ENCODE peak calls at places on chromosome 12, in ten cellular contexts. H is HepG2; P is endodermal cell; R is sigmoid colon; K is neuronal stem cell; Z is HCT116; J is CD8-positive, alpha-beta memory T cell; M is iPS DF 6.9; F is fibroblast of lung; D is mammary epithelial cell. S is an unnamed sample. For H3K9me3 and H3K36me3, the result is how much of the 10 kb centered on the place peaks cover.

GRCh38 chr12:25926536-25926935 is 31.9 kb upstream of the RASSF8 start:
- DNase-seq in H (no peak), P (no peak), R (no peak), K (no peak), Z (no peak), J (no peak), M (no peak), F (no peak), D (no peak), S (no peak)

GRCh38 chr12:6827437-6827894 is 741 bp upstream of the P3H3 start:
- DNase-seq in H (peak), P (peak), R (peak), K (peak), Z (peak), J (peak), M (no peak), F (peak), D (peak), S (peak)

GRCh38 chr12:110998165-110998564 is 77.8 kb upstream of the MYL2 start:
- DNase-seq in H (no peak), P (no peak), R (no peak), K (no peak), Z (no peak), J (no peak), M (no peak), F (peak), D (no peak), S (no peak)

GRCh38 chr12:81208193-81208946 is 130.5 kb downstream of the ACSS3 start:
- DNase-seq in H (peak), P (no peak), R (no peak), K (no peak), Z (no peak), J (no peak), M (no peak), F (peak), D (no peak), S (peak)

GRCh38 chr12:39319180-39319579 is 123.7 kb downstream of the KIF21A start:
- DNase-seq in H (no peak), P (no peak), R (no peak), K (no peak), Z (no peak), J (no peak), M (no peak), F (no peak), D (no peak), S (no peak)

GRCh38 chr12:104243971-104244370 is 28.4 kb downstream of the TXNRD1 start:
- DNase-seq in H (no peak), P (no peak), R (no peak), K (no peak), Z (no peak), J (no peak), M (no peak), F (no peak), D (no peak), S (no peak)

GRCh38 chr12:561908-562593 is 101.2 kb downstream of the NINJ2 start:
- DNase-seq in H (no peak), P (no peak), R (peak), K (no peak), Z (no peak), J (no peak), M (no peak), F (no peak), D (no peak), S (no peak)

GRCh38 chr12:127396720-127397119 is 870.2 kb upstream of the TMEM132C start:
- DNase-seq in H (no peak), P (no peak), R (no peak), K (no peak), Z (no peak), J (no peak), M (no peak), F (no peak), D (no peak), S (no peak)

GRCh38 chr12:16330554-16330953 is 16.9 kb upstream of the MGST1 start:
- DNase-seq in H (no peak), P (no peak), R (no peak), K (no peak), Z (no peak), J (no peak), M (no peak), F (no peak), D (no peak), S (no peak)

GRCh38 chr12:41213107-41213506 is 25.0 kb downstream of the PDZRN4 start:
- DNase-seq in H (no peak), P (no peak), R (no peak), K (no peak), Z (no peak), J (no peak), M (no peak), F (no peak), D (no peak), S (no peak)

GRCh38 chr12:123063535-123063934 is 83.1 kb downstream of the ARL6IP4 start:
- DNase-seq in H (peak), P (peak), R (no peak), K (peak), Z (no peak), J (no peak), M (peak), F (peak), D (no peak), S (no peak)

GRCh38 chr12:66111605-66112004 is 18.9 kb downstream of the LLPH start:
- DNase-seq in H (no peak), P (no peak), R (no peak), K (no peak), Z (no peak), J (no peak), M (no peak), F (peak), D (no peak), S (no peak)

GRCh38 chr12:48814313-48815280 is 3.7 kb upstream of the CACNB3 start:
- DNase-seq in H (peak), P (peak), R (peak), K (peak), Z (peak), J (peak), M (no peak), F (peak), D (peak), S (peak)

GRCh38 chr12:31118831-31119530 is 45.3 kb downstream of the DDX11 start:
- DNase-seq in H (no peak), P (peak), R (no peak), K (peak), Z (peak), J (peak), M (peak), F (peak), D (no peak), S (no peak)

GRCh38 chr12:68750506-68750905 is 4.5 kb downstream of the SLC35E3 start:
- DNase-seq in H (no peak), P (peak), R (no peak), K (no peak), Z (no peak), J (no peak), M (no peak), F (no peak), D (peak), S (no peak)

GRCh38 chr12:112979281-112979680 is 962 bp downstream of the OAS2 start:
- DNase-seq in H (no peak), P (no peak), R (no peak), K (no peak), Z (no peak), J (no peak), M (no peak), F (no peak), D (peak), S (peak)

GRCh38 chr12:3046441-3047200 is 30.6 kb upstream of the TSPAN9 start:
- DNase-seq in H (no peak), P (no peak), R (no peak), K (no peak), Z (no peak), J (no peak), M (no peak), F (peak), D (no peak), S (no peak)

GRCh38 chr12:12606793-12607589 is 4.7 kb upstream of the CREBL2 start:
- DNase-seq in H (peak), P (no peak), R (no peak), K (no peak), Z (no peak), J (no peak), M (no peak), F (peak), D (peak), S (no peak)

GRCh38 chr12:65656156-65656885 is 168.0 kb upstream of the HMGA2 start:
- DNase-seq in H (no peak), P (no peak), R (no peak), K (no peak), Z (no peak), J (no peak), M (no peak), F (no peak), D (no peak), S (no peak)

GRCh38 chr12:6469609-6470374 is 685 bp downstream of the VAMP1 start:
- DNase-seq in H (no peak), P (no peak), R (no peak), K (no peak), Z (no peak), J (no peak), M (no peak), F (peak), D (no peak), S (no peak)

GRCh38 chr12:8675471-8676083 is 13.0 kb upstream of the MFAP5 start:
- DNase-seq in H (no peak), P (no peak), R (no peak), K (no peak), Z (no peak), J (no peak), M (no peak), F (no peak), D (no peak), S (peak)

GRCh38 chr12:10661338-10661737 is 12.5 kb downstream of the STYK1 start:
- DNase-seq in H (no peak), P (no peak), R (no peak), K (no peak), Z (no peak), J (no peak), M (no peak), F (peak), D (peak), S (peak)

GRCh38 chr12:71804505-71804904 is 35.1 kb upstream of the TBC1D15 start:
- DNase-seq in H (no peak), P (peak), R (no peak), K (no peak), Z (no peak), J (no peak), M (peak), F (no peak), D (no peak), S (no peak)

GRCh38 chr12:41224066-41224465 is 35.9 kb downstream of the PDZRN4 start:
- DNase-seq in H (no peak), P (peak), R (no peak), K (no peak), Z (no peak), J (no peak), M (no peak), F (no peak), D (no peak), S (no peak)

GRCh38 chr12:14843425-14843887 is at the start of gene ART4:
- DNase-seq in H (peak), P (no peak), R (no peak), K (no peak), Z (no peak), J (no peak), M (no peak), F (no peak), D (no peak), S (no peak)

GRCh38 chr12:94571556-94571955 is 78.8 kb downstream of the TMCC3 start:
- DNase-seq in H (peak), P (peak), R (no peak), K (no peak), Z (peak), J (no peak), M (no peak), F (peak), D (peak), S (peak)

GRCh38 chr12:123120452-123121166 is 30.3 kb downstream of the PITPNM2 start:
- DNase-seq in H (no peak), P (peak), R (no peak), K (no peak), Z (no peak), J (no peak), M (no peak), F (no peak), D (no peak), S (no peak)

GRCh38 chr12:123223241-123223668 is 9.7 kb downstream of the MPHOSPH9 start:
- DNase-seq in H (no peak), P (no peak), R (no peak), K (no peak), Z (no peak), J (peak), M (no peak), F (no peak), D (no peak), S (peak)

GRCh38 chr12:94498073-94498472 is 38.4 kb upstream of the CEP83 start:
- DNase-seq in H (no peak), P (peak), R (no peak), K (no peak), Z (no peak), J (no peak), M (peak), F (no peak), D (peak), S (no peak)

GRCh38 chr12:55142896-55143870 is 17.0 kb downstream of the OR9K2 start:
- DNase-seq in H (peak), P (peak), R (no peak), K (peak), Z (peak), J (peak), M (peak), F (peak), D (peak), S (peak)

GRCh38 chr12:89417246-89417977 is 65.1 kb upstream of the DUSP6 start:
- DNase-seq in H (no peak), P (no peak), R (no peak), K (no peak), Z (no peak), J (no peak), M (no peak), F (peak), D (peak), S (no peak)

DNA sequence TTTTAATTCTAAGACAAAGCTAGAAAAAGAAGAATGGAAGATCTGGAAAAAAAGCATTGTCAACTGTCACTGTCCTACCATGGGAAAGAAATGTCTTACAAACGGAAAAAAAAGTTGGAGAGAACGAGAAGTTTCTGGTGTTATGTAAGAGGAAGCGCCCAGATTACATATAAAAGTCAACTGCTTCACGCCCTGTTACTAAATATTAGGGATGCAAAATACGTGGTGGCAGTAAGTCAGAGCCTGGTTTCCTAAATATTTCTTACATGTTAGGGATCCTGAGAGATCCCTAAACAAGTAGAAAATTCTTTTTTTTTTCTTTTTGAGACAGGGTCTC is 14.4 kb upstream of the FBXL14 start:
- DNase-seq in H (no peak), P (no peak), R (no peak), K (no peak), Z (no peak), J (no peak), M (no peak), F (no peak), D (no peak), S (no peak)
- H3K27ac ChIP-seq in H (no peak), P (no peak), R (peak), K (no peak), Z (no peak), J (no peak), M (no peak), F (no peak), D (no peak), S (no peak)

GRCh38 chr12:76246611-76247010 is 101.6 kb downstream of the BBS10 start:
- DNase-seq in H (no peak), P (no peak), R (no peak), K (no peak), Z (no peak), J (no peak), M (no peak), F (no peak), D (no peak), S (no peak)

GRCh38 chr12:76244298-76244697 is 103.9 kb downstream of the BBS10 start:
- DNase-seq in H (no peak), P (no peak), R (no peak), K (no peak), Z (no peak), J (no peak), M (no peak), F (no peak), D (no peak), S (no peak)

GRCh38 chr12:76241371-76241770 is 106.8 kb downstream of the BBS10 start:
- DNase-seq in H (no peak), P (no peak), R (no peak), K (no peak), Z (no peak), J (no peak), M (no peak), F (no peak), D (no peak), S (no peak)

GRCh38 chr12:76240281-76240680 is 107.9 kb downstream of the BBS10 start:
- DNase-seq in H (no peak), P (peak), R (no peak), K (no peak), Z (no peak), J (no peak), M (no peak), F (no peak), D (no peak), S (peak)

GRCh38 chr12:76242813-76243540 is 105.2 kb downstream of the BBS10 start:
- DNase-seq in H (no peak), P (no peak), R (no peak), K (no peak), Z (no peak), J (no peak), M (no peak), F (peak), D (no peak), S (no peak)
- H3K9me3 ChIP-seq in H (under half), P (under half), R (under half), K (under half), Z (under half), J (under half), M (under half), F (under half), D (under half), S (under half)

DNA sequence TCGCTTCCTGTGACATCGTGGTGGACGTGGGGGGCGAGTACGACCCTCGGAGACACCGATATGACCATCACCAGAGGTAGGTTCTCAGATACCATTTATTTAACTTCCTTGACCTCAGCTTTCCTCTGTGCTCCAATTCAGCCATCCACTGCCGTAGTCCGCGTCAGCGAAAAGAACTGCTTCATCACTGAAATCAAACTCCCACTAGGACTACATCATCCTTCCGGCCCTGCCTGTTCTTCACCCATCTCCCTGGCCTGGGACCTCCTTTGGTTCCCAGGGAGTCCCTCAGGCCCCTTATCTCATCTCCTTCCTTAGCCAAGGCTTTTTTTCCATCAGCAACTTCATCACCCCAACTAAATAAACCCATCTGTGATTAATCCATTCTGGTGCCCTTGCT is 692 bp downstream of the MYG1 start:
- DNase-seq in H (no peak), P (no peak), R (no peak), K (no peak), Z (no peak), J (no peak), M (no peak), F (peak), D (peak), S (no peak)
- H3K36me3 ChIP-seq in H (under half), P (under half), R (under half), K (under half), Z (under half), J (under half), M (under half), F (under half), D (under half), S (under half)

GRCh38 chr12:130375296-130375695 is 37.6 kb downstream of the PIWIL1 start:
- DNase-seq in H (no peak), P (no peak), R (no peak), K (no peak), Z (no peak), J (no peak), M (no peak), F (no peak), D (no peak), S (no peak)

GRCh38 chr12:130372936-130373335 is 35.2 kb downstream of the PIWIL1 start:
- DNase-seq in H (no peak), P (no peak), R (no peak), K (no peak), Z (no peak), J (no peak), M (no peak), F (no peak), D (no peak), S (no peak)

GRCh38 chr12:130375888-130376287 is 38.2 kb downstream of the PIWIL1 start:
- DNase-seq in H (no peak), P (no peak), R (no peak), K (no peak), Z (no peak), J (no peak), M (no peak), F (no peak), D (no peak), S (no peak)

GRCh38 chr12:130374083-130374482 is 36.4 kb downstream of the PIWIL1 start:
- DNase-seq in H (no peak), P (no peak), R (no peak), K (no peak), Z (no peak), J (no peak), M (no peak), F (no peak), D (no peak), S (no peak)
- H3K27ac ChIP-seq in H (no peak), P (no peak), R (no peak), K (no peak), Z (no peak), J (no peak), M (no peak), F (no peak), D (no peak), S (no peak)

GRCh38 chr12:86623267-86623666 is 367.1 kb upstream of the MGAT4C start:
- DNase-seq in H (no peak), P (no peak), R (no peak), K (no peak), Z (no peak), J (no peak), M (no peak), F (peak), D (no peak), S (no peak)
- H3K9me3 ChIP-seq in H (under half), P (under half), R (under half), K (under half), Z (under half), J (under half), M (under half), F (under half), D (under half), S (under half)